ENCODE peak calls at places on chromosome 22, in eight cellular contexts. One of them, this sample, is unnamed.

GRCh38 chr22:20204821-20205220 is 54.0 kb upstream of the CCDC188 start:
- DNase-seq in K562: no peak
- DNase-seq in tibial nerve: no peak
- DNase-seq in thoracic aorta: no peak
- DNase-seq in IMR-90: no peak
- DNase-seq in transverse colon: no peak
- DNase-seq in AG04450: no peak
- DNase-seq in A549: no peak
- DNase-seq in this sample: no peak

GRCh38 chr22:27632451-27633295 is 168.9 kb downstream of the MN1 start:
- DNase-seq in transverse colon: no peak
- DNase-seq in thoracic aorta: no peak
- DNase-seq in K562: peak
- DNase-seq in tibial nerve: no peak
- DNase-seq in IMR-90: no peak
- DNase-seq in A549: no peak
- DNase-seq in AG04450: no peak
- DNase-seq in this sample: no peak

GRCh38 chr22:21591695-21592094 is 24.2 kb downstream of the UBE2L3 start:
- DNase-seq in thoracic aorta: peak
- DNase-seq in AG04450: no peak
- DNase-seq in tibial nerve: no peak
- DNase-seq in IMR-90: no peak
- DNase-seq in A549: no peak
- DNase-seq in transverse colon: no peak
- DNase-seq in K562: no peak
- DNase-seq in this sample: no peak

GRCh38 chr22:27223317-27224177 is 566.2 kb downstream of the MIAT start:
- DNase-seq in AG04450: peak
- DNase-seq in K562: no peak
- DNase-seq in tibial nerve: no peak
- DNase-seq in A549: no peak
- DNase-seq in IMR-90: peak
- DNase-seq in thoracic aorta: no peak
- DNase-seq in transverse colon: no peak
- DNase-seq in this sample: no peak

GRCh38 chr22:23780146-23780748 is 6.5 kb upstream of the SMARCB1 start:
- DNase-seq in K562: no peak
- DNase-seq in IMR-90: no peak
- DNase-seq in transverse colon: no peak
- DNase-seq in AG04450: no peak
- DNase-seq in tibial nerve: no peak
- DNase-seq in A549: no peak
- DNase-seq in thoracic aorta: no peak
- DNase-seq in this sample: no peak

GRCh38 chr22:40484906-40485660 is 114.7 kb downstream of the SGSM3 start:
- DNase-seq in AG04450: no peak
- DNase-seq in IMR-90: peak
- DNase-seq in A549: no peak
- DNase-seq in K562: no peak
- DNase-seq in transverse colon: no peak
- DNase-seq in tibial nerve: no peak
- DNase-seq in thoracic aorta: no peak
- DNase-seq in this sample: no peak

GRCh38 chr22:20803696-20804324 is 29.9 kb downstream of the SERPIND1 start:
- DNase-seq in IMR-90: peak
- DNase-seq in tibial nerve: no peak
- DNase-seq in AG04450: peak
- DNase-seq in thoracic aorta: no peak
- DNase-seq in transverse colon: peak
- DNase-seq in A549: peak
- DNase-seq in K562: peak
- DNase-seq in this sample: no peak

GRCh38 chr22:16824718-16825687 is at the start of gene XKR3:
- DNase-seq in A549: no peak
- DNase-seq in IMR-90: no peak
- DNase-seq in transverse colon: no peak
- DNase-seq in AG04450: no peak
- DNase-seq in tibial nerve: no peak
- DNase-seq in K562: no peak
- DNase-seq in thoracic aorta: no peak
- DNase-seq in this sample: no peak

GRCh38 chr22:24105018-24105360 is 76.3 kb upstream of the SUSD2 start:
- DNase-seq in thoracic aorta: no peak
- DNase-seq in A549: no peak
- DNase-seq in IMR-90: peak
- DNase-seq in tibial nerve: no peak
- DNase-seq in K562: no peak
- DNase-seq in AG04450: no peak
- DNase-seq in transverse colon: no peak
- DNase-seq in this sample: peak

GRCh38 chr22:33300165-33300564 is 242.0 kb upstream of the SYN3 start:
- DNase-seq in transverse colon: no peak
- DNase-seq in AG04450: no peak
- DNase-seq in thoracic aorta: no peak
- DNase-seq in K562: no peak
- DNase-seq in tibial nerve: no peak
- DNase-seq in IMR-90: no peak
- DNase-seq in A549: no peak
- DNase-seq in this sample: no peak

GRCh38 chr22:35575116-35575748 is 34.6 kb downstream of the RASD2 start:
- DNase-seq in A549: no peak
- DNase-seq in IMR-90: no peak
- DNase-seq in transverse colon: no peak
- DNase-seq in tibial nerve: no peak
- DNase-seq in K562: peak
- DNase-seq in thoracic aorta: no peak
- DNase-seq in AG04450: no peak
- DNase-seq in this sample: no peak

GRCh38 chr22:48247829-48248228 is 1485.4 kb downstream of the TBC1D22A start:
- DNase-seq in IMR-90: no peak
- DNase-seq in thoracic aorta: no peak
- DNase-seq in K562: no peak
- DNase-seq in AG04450: no peak
- DNase-seq in A549: no peak
- DNase-seq in transverse colon: no peak
- DNase-seq in tibial nerve: no peak
- DNase-seq in this sample: no peak

GRCh38 chr22:48779661-48780596 is 1047.7 kb downstream of the BRD1 start:
- DNase-seq in transverse colon: no peak
- DNase-seq in IMR-90: no peak
- DNase-seq in K562: no peak
- DNase-seq in tibial nerve: peak
- DNase-seq in thoracic aorta: no peak
- DNase-seq in A549: no peak
- DNase-seq in AG04450: no peak
- DNase-seq in this sample: no peak

GRCh38 chr22:23289851-23290724 is 109.8 kb downstream of the BCR start:
- DNase-seq in tibial nerve: peak
- DNase-seq in thoracic aorta: no peak
- DNase-seq in transverse colon: peak
- DNase-seq in AG04450: no peak
- DNase-seq in A549: peak
- DNase-seq in K562: peak
- DNase-seq in IMR-90: peak
- DNase-seq in this sample: no peak

GRCh38 chr22:19448076-19448607 is 631 bp upstream of the C22orf39 start:
- DNase-seq in tibial nerve: no peak
- DNase-seq in transverse colon: peak
- DNase-seq in AG04450: no peak
- DNase-seq in thoracic aorta: no peak
- DNase-seq in IMR-90: peak
- DNase-seq in A549: peak
- DNase-seq in K562: peak
- DNase-seq in this sample: no peak

GRCh38 chr22:25282671-25283561 is 63.5 kb downstream of the CRYBB2 start:
- DNase-seq in A549: no peak
- DNase-seq in tibial nerve: no peak
- DNase-seq in K562: no peak
- DNase-seq in transverse colon: no peak
- DNase-seq in AG04450: no peak
- DNase-seq in IMR-90: no peak
- DNase-seq in thoracic aorta: no peak
- DNase-seq in this sample: no peak

GRCh38 chr22:26918236-26918635 is 260.8 kb downstream of the MIAT start:
- DNase-seq in AG04450: no peak
- DNase-seq in transverse colon: no peak
- DNase-seq in IMR-90: no peak
- DNase-seq in A549: no peak
- DNase-seq in K562: no peak
- DNase-seq in tibial nerve: no peak
- DNase-seq in thoracic aorta: no peak
- DNase-seq in this sample: no peak

GRCh38 chr22:38843201-38843715 is 570 bp downstream of the NPTXR start:
- DNase-seq in tibial nerve: no peak
- DNase-seq in thoracic aorta: no peak
- DNase-seq in K562: peak
- DNase-seq in IMR-90: peak
- DNase-seq in transverse colon: peak
- DNase-seq in A549: peak
- DNase-seq in AG04450: peak
- DNase-seq in this sample: no peak

GRCh38 chr22:27149886-27150529 is 492.6 kb downstream of the MIAT start:
- DNase-seq in thoracic aorta: no peak
- DNase-seq in IMR-90: peak
- DNase-seq in transverse colon: no peak
- DNase-seq in K562: no peak
- DNase-seq in tibial nerve: no peak
- DNase-seq in A549: no peak
- DNase-seq in AG04450: no peak
- DNase-seq in this sample: no peak

GRCh38 chr22:38706101-38706884 is 549 bp downstream of the GTPBP1 start:
- DNase-seq in AG04450: no peak
- DNase-seq in IMR-90: peak
- DNase-seq in K562: no peak
- DNase-seq in thoracic aorta: no peak
- DNase-seq in A549: no peak
- DNase-seq in tibial nerve: no peak
- DNase-seq in transverse colon: peak
- DNase-seq in this sample: peak

GRCh38 chr22:37566903-37567798 is 6.9 kb downstream of the CDC42EP1 start:
- DNase-seq in IMR-90: peak
- DNase-seq in AG04450: no peak
- DNase-seq in thoracic aorta: no peak
- DNase-seq in tibial nerve: peak
- DNase-seq in A549: peak
- DNase-seq in K562: peak
- DNase-seq in transverse colon: peak
- DNase-seq in this sample: peak
- H3K27ac ChIP-seq in IMR-90: no peak
- H3K27ac ChIP-seq in AG04450: peak
- H3K27ac ChIP-seq in thoracic aorta: peak
- H3K27ac ChIP-seq in tibial nerve: peak
- H3K27ac ChIP-seq in A549: no peak
- H3K27ac ChIP-seq in K562: no peak
- H3K27ac ChIP-seq in transverse colon: peak
- H3K27ac ChIP-seq in this sample: peak

GRCh38 chr22:41561788-41562187 is 978 bp downstream of the CSDC2 start:
- DNase-seq in tibial nerve: no peak
- DNase-seq in AG04450: no peak
- DNase-seq in IMR-90: no peak
- DNase-seq in thoracic aorta: no peak
- DNase-seq in transverse colon: no peak
- DNase-seq in K562: no peak
- DNase-seq in A549: no peak
- DNase-seq in this sample: no peak

GRCh38 chr22:41561335-41561734 is 525 bp downstream of the CSDC2 start:
- DNase-seq in A549: no peak
- DNase-seq in transverse colon: no peak
- DNase-seq in K562: no peak
- DNase-seq in tibial nerve: no peak
- DNase-seq in AG04450: no peak
- DNase-seq in thoracic aorta: no peak
- DNase-seq in IMR-90: no peak
- DNase-seq in this sample: no peak

GRCh38 chr22:41555325-41555724 is 5.5 kb upstream of the CSDC2 start:
- DNase-seq in A549: no peak
- DNase-seq in K562: no peak
- DNase-seq in transverse colon: no peak
- DNase-seq in IMR-90: no peak
- DNase-seq in thoracic aorta: no peak
- DNase-seq in AG04450: no peak
- DNase-seq in tibial nerve: no peak
- DNase-seq in this sample: no peak

GRCh38 chr22:41560095-41560487 is 719 bp upstream of the CSDC2 start:
- DNase-seq in K562: no peak
- DNase-seq in IMR-90: no peak
- DNase-seq in tibial nerve: no peak
- DNase-seq in AG04450: no peak
- DNase-seq in transverse colon: no peak
- DNase-seq in thoracic aorta: no peak
- DNase-seq in A549: no peak
- DNase-seq in this sample: no peak

GRCh38 chr22:41557401-41558240 is 3.2 kb upstream of the CSDC2 start:
- DNase-seq in K562: peak
- DNase-seq in A549: no peak
- DNase-seq in AG04450: peak
- DNase-seq in IMR-90: peak
- DNase-seq in thoracic aorta: peak
- DNase-seq in transverse colon: peak
- DNase-seq in tibial nerve: peak
- DNase-seq in this sample: peak
- TF ChIP-seq CTCF in K562: no peak
- TF ChIP-seq CTCF in A549: no peak
- TF ChIP-seq CTCF in AG04450: no peak
- TF ChIP-seq CTCF in IMR-90: no peak
- TF ChIP-seq CTCF in thoracic aorta: no peak
- TF ChIP-seq CTCF in transverse colon: no peak
- TF ChIP-seq CTCF in tibial nerve: no peak
- TF ChIP-seq CTCF in this sample: no peak

GRCh38 chr22:37057796-37058510 is 6.4 kb downstream of the KCTD17 start:
- DNase-seq in A549: no peak
- DNase-seq in K562: no peak
- DNase-seq in transverse colon: no peak
- DNase-seq in IMR-90: no peak
- DNase-seq in AG04450: no peak
- DNase-seq in tibial nerve: no peak
- DNase-seq in thoracic aorta: no peak
- DNase-seq in this sample: peak
- H3K27ac ChIP-seq in A549: no peak
- H3K27ac ChIP-seq in K562: no peak
- H3K27ac ChIP-seq in transverse colon: no peak
- H3K27ac ChIP-seq in IMR-90: no peak
- H3K27ac ChIP-seq in AG04450: no peak
- H3K27ac ChIP-seq in tibial nerve: no peak
- H3K27ac ChIP-seq in thoracic aorta: no peak
- H3K27ac ChIP-seq in this sample: no peak

DNA sequence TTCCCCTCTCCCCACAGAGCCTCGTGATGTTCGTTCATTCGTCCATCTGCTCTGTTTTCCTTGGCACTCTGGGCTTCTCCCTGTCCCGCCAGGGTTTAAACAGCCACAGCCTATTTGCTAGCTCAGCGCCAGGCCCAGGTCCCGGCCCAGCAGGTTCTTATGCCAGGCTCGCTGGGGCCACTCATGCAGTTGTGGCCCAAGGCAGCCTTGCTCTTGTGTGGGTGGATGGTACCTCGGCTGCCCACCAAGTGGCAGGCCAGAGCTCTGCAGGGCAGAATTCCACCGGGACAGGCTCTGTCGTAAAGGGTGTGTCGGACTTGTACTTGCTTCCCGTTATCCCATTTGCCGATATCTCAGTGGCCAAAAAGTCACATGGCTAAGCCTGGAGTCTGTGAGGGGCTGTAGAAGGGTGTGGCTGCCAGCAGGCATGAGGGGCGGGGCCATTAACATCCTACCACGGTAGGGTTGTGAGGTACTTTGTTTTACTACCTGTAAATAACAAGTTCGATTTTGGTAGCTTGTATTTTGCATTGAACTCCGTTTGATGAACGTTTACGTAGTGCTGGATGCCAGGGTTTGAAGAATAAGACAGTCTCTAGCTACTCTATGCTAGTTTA is 7.9 kb downstream of the FAM118A start:
- DNase-seq in K562: no peak
- DNase-seq in A549: no peak
- DNase-seq in thoracic aorta: peak
- DNase-seq in IMR-90: peak
- DNase-seq in transverse colon: peak
- DNase-seq in tibial nerve: peak
- DNase-seq in AG04450: no peak
- DNase-seq in this sample: no peak
- TF ChIP-seq CTCF in K562: no peak
- TF ChIP-seq CTCF in A549: no peak
- TF ChIP-seq CTCF in thoracic aorta: peak
- TF ChIP-seq CTCF in IMR-90: peak
- TF ChIP-seq CTCF in transverse colon: peak
- TF ChIP-seq CTCF in tibial nerve: peak
- TF ChIP-seq CTCF in AG04450: peak
- TF ChIP-seq CTCF in this sample: peak